ENCODE peak calls at places on chromosomes 7 and 10, in six cellular contexts. U is head of caudate nucleus; J is MCF 10A; M is effector CD4-positive, alpha-beta T cell; X is hepatocyte; D is iris pigment epithelial cell. V is an unnamed sample.
A peak's percentile ranks its signal among the peaks of the same experiment; 100 is the strongest.

GRCh38 chr7:15801565-15801964 is 115.1 kb upstream of the MEOX2 start:
- DNase-seq in D (peak; percentile 10), U (no peak), X (no peak), M (no peak), J (no peak), V (no peak)

GRCh38 chr7:98163704-98164478 is 47.3 kb upstream of the BHLHA15 start:
- DNase-seq in D (peak; percentile 36), M (no peak), U (peak; percentile 50), X (peak; percentile 54), J (peak; percentile 14), V (no peak)

GRCh38 chr10:6074489-6075301 is 12.5 kb upstream of the IL2RA start:
- DNase-seq in X (no peak), M (no peak), J (no peak), D (peak; percentile 73), U (no peak), V (no peak)

GRCh38 chr7:767941-768729 is 41.1 kb upstream of the PRKAR1B start:
- DNase-seq in J (peak; percentile 95), X (no peak), U (no peak), D (peak; percentile 37), M (no peak), V (peak; percentile 92)

GRCh38 chr10:71423268-71423667 is 26.5 kb downstream of the CDH23 start:
- DNase-seq in D (no peak), U (no peak), X (no peak), M (no peak), J (no peak), V (no peak)

GRCh38 chr10:50417906-50418697 is 166.8 kb upstream of the ASAH2 start:
- DNase-seq in U (peak; percentile 51), X (peak; percentile 72), D (peak; percentile 91), J (peak; percentile 91), M (no peak), V (peak; percentile 84)

GRCh38 chr7:133491846-133492652 is 239.2 kb downstream of the EXOC4 start:
- DNase-seq in D (peak; percentile 10), U (no peak), X (no peak), M (no peak), J (peak; percentile 34), V (no peak)

GRCh38 chr7:22251906-22252495 is 105.0 kb downstream of the RAPGEF5 start:
- DNase-seq in X (no peak), U (peak; percentile 39), M (no peak), D (no peak), J (no peak), V (no peak)

GRCh38 chr7:44615149-44615611 is 8.8 kb downstream of the OGDH start:
- DNase-seq in M (peak; percentile 28), J (no peak), X (peak; percentile 84), D (peak; percentile 42), U (no peak), V (no peak)

GRCh38 chr10:3538291-3538849 is 246.6 kb downstream of the KLF6 start:
- DNase-seq in J (no peak), D (peak; percentile 66), M (no peak), X (no peak), U (no peak), V (no peak)

GRCh38 chr7:100965723-100966541 is 3.4 kb upstream of the MUC12 start:
- DNase-seq in X (peak; percentile 96), M (peak; percentile 60), U (peak; percentile 30), D (peak; percentile 66), J (peak; percentile 58), V (peak; percentile 61)

GRCh38 chr10:72045586-72045985 is 42.8 kb downstream of the SPOCK2 start:
- DNase-seq in M (no peak), D (peak; percentile 26), J (no peak), U (no peak), X (no peak), V (no peak)

GRCh38 chr10:9608592-9608991 is 1409.1 kb upstream of the CELF2 start:
- DNase-seq in J (peak; percentile 27), M (no peak), D (peak; percentile 51), X (peak; percentile 32), U (no peak), V (no peak)

GRCh38 chr10:104925232-104925851 is 284.3 kb downstream of the SORCS3 start:
- DNase-seq in U (peak; percentile 56), M (peak; percentile 3), J (peak; percentile 72), X (peak; percentile 76), D (peak; percentile 14), V (no peak)

GRCh38 chr7:12834782-12835181 is 147.3 kb downstream of the ARL4A start:
- DNase-seq in D (no peak), J (no peak), X (no peak), U (no peak), M (no peak), V (no peak)

GRCh38 chr7:114209968-114210367 is 204.6 kb upstream of the FOXP2 start:
- DNase-seq in J (peak; percentile 6), X (no peak), D (no peak), M (no peak), U (no peak), V (no peak)

V was measured in posterior cingulate gyrus.